ENCODE peak calls at places on chromosomes 1 and 21, in nine cellular contexts. One of them, this sample, is unnamed. For H3K4me1 and H3K36me3, the result is how much of the 10 kb centered on the place peaks cover.

GRCh38 chr1:24987875-24988559 is 57.9 kb upstream of the RUNX3 start:
- DNase-seq in DND-41: no peak
- DNase-seq in IMR-90: no peak
- DNase-seq in body of pancreas: no peak
- DNase-seq in RWPE2: no peak
- DNase-seq in fibroblast of lung: no peak
- DNase-seq in BE2C: no peak
- DNase-seq in Panc1: no peak
- DNase-seq in left ventricle myocardium inferior: no peak
- DNase-seq in this sample: no peak

GRCh38 chr21:35796834-35797233 is 263.5 kb downstream of the SETD4 start:
- DNase-seq in left ventricle myocardium inferior: no peak
- DNase-seq in IMR-90: peak
- DNase-seq in RWPE2: no peak
- DNase-seq in Panc1: no peak
- DNase-seq in DND-41: no peak
- DNase-seq in BE2C: no peak
- DNase-seq in body of pancreas: no peak
- DNase-seq in fibroblast of lung: peak
- DNase-seq in this sample: no peak

GRCh38 chr1:168618887-168619286 is 42.5 kb downstream of the XCL1 start:
- DNase-seq in RWPE2: no peak
- DNase-seq in fibroblast of lung: no peak
- DNase-seq in IMR-90: no peak
- DNase-seq in left ventricle myocardium inferior: no peak
- DNase-seq in body of pancreas: no peak
- DNase-seq in DND-41: no peak
- DNase-seq in BE2C: no peak
- DNase-seq in Panc1: no peak
- DNase-seq in this sample: no peak

GRCh38 chr1:1182491-1183220 is 9.0 kb downstream of the TTLL10 start:
- DNase-seq in IMR-90: no peak
- DNase-seq in body of pancreas: no peak
- DNase-seq in left ventricle myocardium inferior: peak
- DNase-seq in Panc1: no peak
- DNase-seq in DND-41: no peak
- DNase-seq in BE2C: peak
- DNase-seq in fibroblast of lung: no peak
- DNase-seq in RWPE2: peak
- DNase-seq in this sample: no peak

GRCh38 chr1:55143686-55144085 is 71.5 kb downstream of the USP24 start:
- DNase-seq in RWPE2: no peak
- DNase-seq in DND-41: no peak
- DNase-seq in body of pancreas: peak
- DNase-seq in fibroblast of lung: no peak
- DNase-seq in left ventricle myocardium inferior: no peak
- DNase-seq in Panc1: no peak
- DNase-seq in IMR-90: no peak
- DNase-seq in BE2C: no peak
- DNase-seq in this sample: no peak

GRCh38 chr21:46399129-46399528 is 59.6 kb upstream of the DIP2A start:
- DNase-seq in BE2C: no peak
- DNase-seq in fibroblast of lung: no peak
- DNase-seq in RWPE2: no peak
- DNase-seq in Panc1: no peak
- DNase-seq in DND-41: no peak
- DNase-seq in body of pancreas: no peak
- DNase-seq in left ventricle myocardium inferior: no peak
- DNase-seq in IMR-90: no peak
- DNase-seq in this sample: no peak

GRCh38 chr1:156075775-156076204 is 6.5 kb downstream of the MEX3A start:
- DNase-seq in BE2C: no peak
- DNase-seq in RWPE2: no peak
- DNase-seq in Panc1: no peak
- DNase-seq in DND-41: no peak
- DNase-seq in IMR-90: no peak
- DNase-seq in fibroblast of lung: no peak
- DNase-seq in body of pancreas: no peak
- DNase-seq in left ventricle myocardium inferior: no peak
- DNase-seq in this sample: no peak

GRCh38 chr1:79322511-79323027 is 316.0 kb upstream of the ADGRL4 start:
- DNase-seq in body of pancreas: no peak
- DNase-seq in DND-41: no peak
- DNase-seq in BE2C: no peak
- DNase-seq in Panc1: no peak
- DNase-seq in left ventricle myocardium inferior: no peak
- DNase-seq in RWPE2: no peak
- DNase-seq in IMR-90: peak
- DNase-seq in fibroblast of lung: no peak
- DNase-seq in this sample: no peak

GRCh38 chr1:240031414-240031813 is 60.3 kb upstream of the FMN2 start:
- DNase-seq in BE2C: no peak
- DNase-seq in body of pancreas: no peak
- DNase-seq in left ventricle myocardium inferior: no peak
- DNase-seq in DND-41: no peak
- DNase-seq in Panc1: no peak
- DNase-seq in RWPE2: no peak
- DNase-seq in IMR-90: peak
- DNase-seq in fibroblast of lung: peak
- DNase-seq in this sample: no peak

GRCh38 chr1:91619881-91620280 is 119.2 kb downstream of the CDC7 start:
- DNase-seq in DND-41: no peak
- DNase-seq in Panc1: no peak
- DNase-seq in body of pancreas: no peak
- DNase-seq in fibroblast of lung: no peak
- DNase-seq in IMR-90: no peak
- DNase-seq in left ventricle myocardium inferior: no peak
- DNase-seq in RWPE2: no peak
- DNase-seq in BE2C: no peak
- DNase-seq in this sample: no peak

GRCh38 chr1:7261490-7261889 is 476.2 kb downstream of the CAMTA1 start:
- DNase-seq in Panc1: no peak
- DNase-seq in left ventricle myocardium inferior: no peak
- DNase-seq in RWPE2: no peak
- DNase-seq in IMR-90: no peak
- DNase-seq in BE2C: no peak
- DNase-seq in DND-41: no peak
- DNase-seq in fibroblast of lung: no peak
- DNase-seq in body of pancreas: no peak
- DNase-seq in this sample: no peak

GRCh38 chr1:23177031-23177430 is 8.4 kb upstream of the LUZP1 start:
- DNase-seq in body of pancreas: no peak
- DNase-seq in Panc1: no peak
- DNase-seq in IMR-90: no peak
- DNase-seq in BE2C: no peak
- DNase-seq in fibroblast of lung: no peak
- DNase-seq in left ventricle myocardium inferior: no peak
- DNase-seq in RWPE2: no peak
- DNase-seq in DND-41: no peak
- DNase-seq in this sample: no peak

GRCh38 chr1:23174383-23175110 is 5.9 kb upstream of the LUZP1 start:
- DNase-seq in left ventricle myocardium inferior: no peak
- DNase-seq in body of pancreas: no peak
- DNase-seq in fibroblast of lung: no peak
- DNase-seq in IMR-90: no peak
- DNase-seq in BE2C: no peak
- DNase-seq in Panc1: no peak
- DNase-seq in RWPE2: no peak
- DNase-seq in DND-41: no peak
- DNase-seq in this sample: no peak

GRCh38 chr1:23178414-23178813 is 9.8 kb upstream of the LUZP1 start:
- DNase-seq in Panc1: no peak
- DNase-seq in left ventricle myocardium inferior: no peak
- DNase-seq in fibroblast of lung: no peak
- DNase-seq in BE2C: no peak
- DNase-seq in RWPE2: no peak
- DNase-seq in body of pancreas: no peak
- DNase-seq in IMR-90: no peak
- DNase-seq in DND-41: no peak
- DNase-seq in this sample: no peak

GRCh38 chr1:23177438-23178380 is 9.1 kb upstream of the LUZP1 start:
- DNase-seq in Panc1: no peak
- DNase-seq in left ventricle myocardium inferior: peak
- DNase-seq in RWPE2: peak
- DNase-seq in fibroblast of lung: peak
- DNase-seq in BE2C: peak
- DNase-seq in IMR-90: peak
- DNase-seq in body of pancreas: peak
- DNase-seq in DND-41: peak
- DNase-seq in this sample: peak

DNA sequence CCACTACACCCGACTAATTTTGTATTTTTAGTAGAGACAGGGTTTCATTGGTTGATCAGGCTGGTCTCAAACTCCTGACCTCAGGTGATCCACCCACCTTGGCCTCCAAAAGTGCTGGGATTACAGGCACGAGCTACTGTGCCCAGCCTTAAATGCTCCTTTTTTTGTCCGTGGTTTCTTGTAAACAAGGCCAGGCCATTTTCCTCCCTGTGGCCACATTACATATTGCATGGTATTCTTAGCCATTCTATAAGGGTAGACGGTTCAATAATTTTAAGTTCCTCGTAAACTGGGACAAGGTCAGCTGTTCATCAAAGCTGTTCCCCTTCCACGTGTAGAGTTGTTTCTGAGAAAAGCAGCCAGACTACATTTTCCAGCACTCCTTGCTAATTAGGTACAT is 10.3 kb upstream of the LUZP1 start:
- DNase-seq in RWPE2: no peak
- DNase-seq in body of pancreas: no peak
- DNase-seq in BE2C: no peak
- DNase-seq in fibroblast of lung: peak
- DNase-seq in DND-41: no peak
- DNase-seq in Panc1: no peak
- DNase-seq in IMR-90: peak
- DNase-seq in left ventricle myocardium inferior: no peak
- DNase-seq in this sample: no peak
- TF ChIP-seq CTCF in RWPE2: peak
- TF ChIP-seq CTCF in body of pancreas: peak
- TF ChIP-seq CTCF in BE2C: peak
- TF ChIP-seq CTCF in fibroblast of lung: no peak
- TF ChIP-seq CTCF in DND-41: no peak
- TF ChIP-seq CTCF in Panc1: peak
- TF ChIP-seq CTCF in IMR-90: peak
- TF ChIP-seq CTCF in left ventricle myocardium inferior: peak
- TF ChIP-seq CTCF in this sample: peak

DNA sequence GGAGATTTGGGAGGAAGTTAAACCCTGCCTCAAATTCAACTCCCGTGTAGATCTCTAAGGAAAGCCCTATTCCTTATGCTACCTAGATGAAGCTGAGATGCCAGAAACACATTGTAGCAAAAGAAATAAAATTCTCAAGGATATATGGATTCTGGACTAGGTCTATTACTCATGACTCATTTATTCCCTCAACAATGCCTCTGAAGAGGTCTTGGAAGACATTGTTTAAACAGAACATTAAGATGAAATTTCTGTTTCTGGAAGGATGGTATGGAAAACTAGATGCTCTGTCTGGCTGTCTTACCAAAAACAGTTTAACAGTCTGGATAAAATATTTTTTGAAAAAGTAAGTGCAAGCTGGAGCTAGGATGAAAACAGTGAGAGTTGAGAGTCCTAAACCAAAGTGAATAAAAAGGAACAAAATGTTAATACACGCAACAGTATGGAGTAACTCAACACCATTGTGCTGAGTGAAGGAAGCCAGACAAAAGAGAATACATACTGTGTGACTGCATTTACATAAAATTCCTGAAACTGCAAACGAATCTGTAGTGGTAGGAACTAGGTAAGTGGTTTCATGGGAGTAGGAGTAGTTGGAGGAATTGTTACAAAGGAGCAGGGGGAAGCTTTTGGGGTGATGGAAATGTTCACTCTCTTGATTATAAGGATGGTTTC is 59.3 kb upstream of the GNG12 start:
- DNase-seq in IMR-90: peak
- DNase-seq in Panc1: no peak
- DNase-seq in fibroblast of lung: no peak
- DNase-seq in DND-41: no peak
- DNase-seq in body of pancreas: no peak
- DNase-seq in RWPE2: no peak
- DNase-seq in left ventricle myocardium inferior: no peak
- DNase-seq in BE2C: no peak
- DNase-seq in this sample: no peak
- H3K4me1 ChIP-seq in IMR-90: under half
- H3K4me1 ChIP-seq in Panc1: under half
- H3K4me1 ChIP-seq in fibroblast of lung: under half
- H3K4me1 ChIP-seq in DND-41: under half
- H3K4me1 ChIP-seq in body of pancreas: under half
- H3K4me1 ChIP-seq in RWPE2: under half
- H3K4me1 ChIP-seq in left ventricle myocardium inferior: under half
- H3K4me1 ChIP-seq in BE2C: under half
- H3K4me1 ChIP-seq in this sample: under half

DNA sequence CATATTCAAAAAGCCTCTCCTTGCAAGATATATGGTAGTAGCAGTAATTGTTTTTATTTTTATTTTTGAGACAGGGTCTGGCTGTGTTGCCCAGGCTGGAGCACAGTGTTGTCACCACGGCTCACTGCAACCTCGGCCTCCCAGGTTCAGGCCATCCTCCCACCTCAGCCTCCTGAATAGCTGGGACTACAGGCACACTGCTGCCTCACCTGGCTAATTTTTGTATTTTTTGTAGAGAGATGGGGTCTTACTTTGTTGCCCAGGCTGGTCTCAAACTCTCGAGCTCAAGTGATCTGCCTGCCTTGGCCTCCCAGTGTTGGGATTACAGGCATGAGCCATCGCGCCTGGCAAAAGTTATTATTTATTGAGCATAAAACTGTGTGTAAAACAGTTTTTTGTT is 38.4 kb downstream of the SLC66A1 start:
- DNase-seq in DND-41: no peak
- DNase-seq in Panc1: no peak
- DNase-seq in BE2C: no peak
- DNase-seq in IMR-90: no peak
- DNase-seq in left ventricle myocardium inferior: no peak
- DNase-seq in body of pancreas: no peak
- DNase-seq in fibroblast of lung: no peak
- DNase-seq in RWPE2: no peak
- DNase-seq in this sample: no peak
- H3K36me3 ChIP-seq in DND-41: half or more
- H3K36me3 ChIP-seq in Panc1: under half
- H3K36me3 ChIP-seq in BE2C: under half
- H3K36me3 ChIP-seq in IMR-90: half or more
- H3K36me3 ChIP-seq in left ventricle myocardium inferior: half or more
- H3K36me3 ChIP-seq in body of pancreas: under half
- H3K36me3 ChIP-seq in fibroblast of lung: under half
- H3K36me3 ChIP-seq in RWPE2: under half
- H3K36me3 ChIP-seq in this sample: half or more

DNA sequence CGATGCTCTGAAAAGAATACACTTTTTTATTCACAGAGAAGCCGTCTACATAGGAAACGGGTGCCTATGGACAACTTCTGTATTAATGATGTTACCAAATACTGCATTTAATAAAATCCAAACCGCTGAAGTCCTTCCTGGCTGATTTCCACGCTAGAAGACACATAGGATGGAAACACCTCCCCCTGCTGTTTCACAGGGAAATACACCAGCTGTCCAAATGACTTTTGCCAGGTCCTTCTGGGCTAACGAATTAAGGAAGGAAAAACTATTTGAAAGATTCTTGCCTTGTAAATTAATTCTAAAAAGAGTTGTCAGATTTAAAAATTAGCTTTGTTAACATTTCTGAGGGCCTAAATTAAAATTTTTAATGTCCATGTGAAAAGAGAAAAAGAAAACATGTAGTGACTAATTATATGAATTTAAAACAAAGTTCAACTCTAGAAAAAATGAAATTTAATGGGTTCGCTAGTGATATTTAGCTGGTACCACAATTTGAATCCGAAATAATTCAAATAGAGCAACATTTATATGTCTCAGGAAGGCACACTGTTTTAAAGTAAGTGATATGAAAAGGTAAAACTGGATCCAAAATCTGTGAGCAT is 146.0 kb downstream of the RERE start:
- DNase-seq in body of pancreas: peak
- DNase-seq in fibroblast of lung: peak
- DNase-seq in left ventricle myocardium inferior: no peak
- DNase-seq in DND-41: no peak
- DNase-seq in Panc1: peak
- DNase-seq in IMR-90: peak
- DNase-seq in BE2C: peak
- DNase-seq in RWPE2: no peak
- DNase-seq in this sample: no peak
- TF ChIP-seq CTCF in body of pancreas: peak
- TF ChIP-seq CTCF in fibroblast of lung: peak
- TF ChIP-seq CTCF in left ventricle myocardium inferior: peak
- TF ChIP-seq CTCF in DND-41: peak
- TF ChIP-seq CTCF in Panc1: peak
- TF ChIP-seq CTCF in IMR-90: peak
- TF ChIP-seq CTCF in BE2C: peak
- TF ChIP-seq CTCF in RWPE2: peak
- TF ChIP-seq CTCF in this sample: peak

This sample was measured in thoracic aorta.